ENCODE peak calls at places on chromosome 20, in eight cellular contexts. X is adrenal gland, I is spleen, Y is endothelial cell of umbilical vein, J is GM12892, H is lower leg skin, C is right lobe of liver, F is testis. U is an unnamed sample.

GRCh38 chr20:36802326-36803223 is 29.0 kb upstream of the DSN1 start:
- DNase-seq in X (no peak), I (no peak), Y (no peak), J (no peak), H (no peak), C (no peak), F (no peak), U (no peak)

GRCh38 chr20:50029083-50029696 is 46.4 kb downstream of the SNAI1 start:
- DNase-seq in X (no peak), I (no peak), Y (no peak), J (no peak), H (no peak), C (no peak), F (no peak), U (no peak)

GRCh38 chr20:11344939-11345338 is 572.8 kb upstream of the BTBD3 start:
- DNase-seq in X (no peak), I (no peak), Y (no peak), J (no peak), H (no peak), C (no peak), F (no peak), U (no peak)

GRCh38 chr20:792248-792647 is 23.9 kb upstream of the SLC52A3 start:
- DNase-seq in X (no peak), I (no peak), Y (no peak), J (no peak), H (peak), C (no peak), F (no peak), U (no peak)

GRCh38 chr20:51713213-51713598 is 55.0 kb downstream of the ATP9A start:
- DNase-seq in X (no peak), I (no peak), Y (no peak), J (no peak), H (no peak), C (no peak), F (no peak), U (no peak)

GRCh38 chr20:19129976-19130612 is 82.3 kb upstream of the SLC24A3 start:
- DNase-seq in X (no peak), I (no peak), Y (no peak), J (no peak), H (no peak), C (no peak), F (no peak), U (no peak)

GRCh38 chr20:57403216-57403615 is 12.0 kb downstream of the RBM38 start:
- DNase-seq in X (no peak), I (peak), Y (no peak), J (no peak), H (no peak), C (no peak), F (no peak), U (no peak)

GRCh38 chr20:14245368-14245970 is 91.9 kb downstream of the FLRT3 start:
- DNase-seq in X (no peak), I (no peak), Y (no peak), J (no peak), H (no peak), C (no peak), F (no peak), U (no peak)

GRCh38 chr20:62768815-62769287 is 27.4 kb upstream of the MRGBP start:
- DNase-seq in X (peak), I (peak), Y (peak), J (no peak), H (no peak), C (peak), F (peak), U (no peak)

GRCh38 chr20:61974357-61974665 is 91.4 kb downstream of the TAF4 start:
- DNase-seq in X (no peak), I (no peak), Y (no peak), J (no peak), H (no peak), C (no peak), F (no peak), U (no peak)

GRCh38 chr20:52105045-52105572 is 86.5 kb downstream of the ZFP64 start:
- DNase-seq in X (peak), I (no peak), Y (peak), J (peak), H (no peak), C (peak), F (peak), U (no peak)

GRCh38 chr20:31842471-31843157 is 2.8 kb downstream of the FOXS1 start:
- DNase-seq in X (peak), I (no peak), Y (peak), J (no peak), H (no peak), C (no peak), F (peak), U (no peak)

GRCh38 chr20:24837721-24838456 is 111.2 kb upstream of the CST7 start:
- DNase-seq in X (no peak), I (no peak), Y (no peak), J (no peak), H (no peak), C (no peak), F (no peak), U (no peak)

GRCh38 chr20:62704341-62704948 is 4.2 kb upstream of the NTSR1 start:
- DNase-seq in X (peak), I (peak), Y (peak), J (no peak), H (peak), C (peak), F (peak), U (no peak)

GRCh38 chr20:362271-363254 is 15.7 kb downstream of the NRSN2 start:
- DNase-seq in X (peak), I (peak), Y (peak), J (no peak), H (peak), C (peak), F (peak), U (peak)

GRCh38 chr20:12808006-12808567 is 200.7 kb upstream of the SPTLC3 start:
- DNase-seq in X (no peak), I (no peak), Y (no peak), J (no peak), H (no peak), C (no peak), F (no peak), U (no peak)

GRCh38 chr20:13857304-13857703 is 72.5 kb downstream of the NDUFAF5 start:
- DNase-seq in X (peak), I (no peak), Y (no peak), J (no peak), H (no peak), C (peak), F (no peak), U (no peak)

GRCh38 chr20:59749293-59749680 is 144.9 kb downstream of the PHACTR3 start:
- DNase-seq in X (no peak), I (peak), Y (no peak), J (no peak), H (no peak), C (no peak), F (no peak), U (no peak)

GRCh38 chr20:62900052-62900691 is 26.1 kb downstream of the DIDO1 start:
- DNase-seq in X (peak), I (peak), Y (peak), J (peak), H (peak), C (peak), F (peak), U (peak)

GRCh38 chr20:50381771-50382593 is 128.2 kb upstream of the PTPN1 start:
- DNase-seq in X (no peak), I (no peak), Y (peak), J (no peak), H (no peak), C (peak), F (peak), U (no peak)

DNA sequence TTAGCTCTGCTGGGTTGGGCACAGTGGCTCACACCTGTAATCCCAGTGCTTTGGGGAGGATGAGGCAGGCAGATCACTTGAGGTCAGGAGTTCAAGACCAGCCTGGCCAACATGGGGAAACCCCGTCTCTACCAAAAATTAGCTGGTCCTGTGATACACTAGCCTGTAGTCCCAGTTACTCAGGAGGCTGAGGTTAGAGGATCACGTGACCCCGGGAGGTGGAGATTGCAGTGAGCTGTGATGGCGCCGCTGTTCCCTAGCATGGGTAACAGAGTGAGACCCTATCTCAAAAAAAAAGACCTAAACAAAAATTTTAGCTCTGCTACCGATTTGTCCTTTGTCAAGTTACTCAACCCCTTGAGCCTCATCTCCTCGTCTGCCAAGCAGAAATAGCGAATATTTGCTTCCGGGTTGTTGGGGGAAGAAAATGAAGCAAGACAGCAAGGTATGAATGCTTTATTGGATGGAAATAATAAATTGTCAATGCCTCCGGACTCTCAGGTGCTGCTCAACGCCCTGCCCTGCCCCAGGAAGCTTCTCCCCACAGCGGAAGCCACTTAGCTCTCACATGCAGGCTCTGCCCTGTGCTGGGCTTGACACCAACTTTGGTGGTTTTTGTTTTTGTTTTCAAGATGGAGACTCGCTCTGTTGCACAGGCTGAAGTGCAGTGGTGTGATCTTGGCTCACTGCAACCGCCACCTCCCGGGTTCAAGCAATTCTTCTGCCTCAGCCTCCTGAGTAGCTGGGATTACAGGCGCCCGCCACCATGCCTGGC is 24.9 kb upstream of the ITCH start:
- DNase-seq in X (no peak), I (no peak), Y (no peak), J (no peak), H (no peak), C (no peak), F (no peak), U (no peak)
- TF ChIP-seq POLR2A in X (no peak), I (no peak), Y (no peak), J (no peak), H (no peak), C (no peak), F (no peak), U (no peak)

GRCh38 chr20:45518282-45518681 is 2.9 kb upstream of the SPINT3 start:
- DNase-seq in X (no peak), I (no peak), Y (no peak), J (no peak), H (no peak), C (no peak), F (no peak), U (no peak)
- TF ChIP-seq POLR2A in X (no peak), I (no peak), Y (no peak), J (no peak), H (no peak), C (no peak), F (no peak), U (no peak)

GRCh38 chr20:5133998-5134397 is 7.2 kb downstream of the CDS2 start:
- DNase-seq in X (no peak), I (no peak), Y (no peak), J (no peak), H (no peak), C (no peak), F (no peak), U (no peak)

GRCh38 chr20:5128886-5129285 is 2.1 kb downstream of the CDS2 start:
- DNase-seq in X (no peak), I (no peak), Y (no peak), J (no peak), H (no peak), C (no peak), F (no peak), U (no peak)

GRCh38 chr20:5127859-5128409 is 1.1 kb downstream of the CDS2 start:
- DNase-seq in X (no peak), I (no peak), Y (no peak), J (no peak), H (no peak), C (no peak), F (peak), U (no peak)

GRCh38 chr20:5135363-5136012 is 8.7 kb downstream of the CDS2 start:
- DNase-seq in X (peak), I (no peak), Y (no peak), J (no peak), H (no peak), C (no peak), F (no peak), U (no peak)

GRCh38 chr20:5131502-5131901 is 4.7 kb downstream of the CDS2 start:
- DNase-seq in X (no peak), I (no peak), Y (no peak), J (no peak), H (no peak), C (no peak), F (no peak), U (no peak)
- TF ChIP-seq POLR2A in X (no peak), I (no peak), Y (no peak), J (no peak), H (no peak), C (no peak), F (no peak), U (no peak)

GRCh38 chr20:4117341-4117740 is 102.0 kb upstream of the RNF24 start:
- DNase-seq in X (no peak), I (no peak), Y (no peak), J (no peak), H (no peak), C (no peak), F (no peak), U (no peak)
- TF ChIP-seq POLR2A in X (no peak), I (no peak), Y (no peak), J (no peak), H (no peak), C (no peak), F (no peak), U (no peak)

DNA sequence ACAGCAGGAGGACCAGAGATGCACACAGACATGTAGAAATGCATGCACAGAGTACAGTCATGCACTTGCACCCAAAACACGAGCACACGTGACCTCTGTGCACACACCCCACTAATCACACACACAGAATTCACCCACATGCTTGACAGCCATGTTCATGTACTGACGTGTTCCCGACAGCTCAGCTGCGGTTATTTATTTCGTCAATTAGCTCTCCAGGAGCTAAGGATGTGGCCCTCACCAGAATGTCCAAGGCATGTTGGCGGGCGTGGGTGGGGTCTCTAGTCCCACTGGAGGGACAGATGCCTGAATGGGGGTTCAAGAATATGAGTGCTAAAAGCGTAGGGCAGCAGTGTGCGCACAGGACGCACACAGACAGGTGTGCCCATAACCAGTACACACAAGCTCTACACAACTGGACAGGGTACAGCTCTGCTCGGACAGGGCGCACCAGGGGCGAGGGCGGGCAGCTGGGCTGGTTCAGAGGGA is 571 bp upstream of the PRPF6 start:
- DNase-seq in X (no peak), I (no peak), Y (no peak), J (no peak), H (no peak), C (no peak), F (no peak), U (no peak)
- TF ChIP-seq POLR2A in X (no peak), I (no peak), Y (no peak), J (no peak), H (no peak), C (no peak), F (no peak), U (no peak)

DNA sequence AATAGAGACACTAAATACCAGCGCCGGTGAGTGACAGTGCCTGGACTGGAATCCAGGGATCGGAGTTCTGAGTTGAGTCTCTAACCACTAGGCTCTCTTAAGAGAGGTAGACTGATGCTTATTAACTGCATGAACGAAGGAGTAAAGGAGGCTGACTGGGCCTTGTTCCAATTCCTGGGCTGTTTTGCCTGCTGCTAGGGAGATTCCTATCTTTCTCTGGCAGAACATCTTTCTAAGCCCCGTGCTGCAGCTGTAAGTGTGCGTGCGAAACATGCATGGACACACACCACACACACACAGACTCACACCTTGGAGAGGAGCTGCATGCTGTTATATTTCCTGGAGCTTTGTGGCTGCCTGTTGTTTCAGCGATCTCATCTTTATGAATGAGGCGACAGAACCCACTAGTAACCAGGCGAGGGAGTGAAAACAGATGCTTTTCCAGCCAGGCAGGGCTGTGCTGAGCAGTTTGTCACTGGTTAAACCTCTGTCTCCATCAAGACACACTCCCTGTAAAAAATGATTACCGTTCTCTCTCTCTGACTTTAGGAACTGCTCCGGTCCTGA is 157.3 kb upstream of the ZNF217 start:
- DNase-seq in X (no peak), I (no peak), Y (peak), J (no peak), H (no peak), C (no peak), F (no peak), U (peak)
- TF ChIP-seq POLR2A in X (no peak), I (no peak), Y (no peak), J (no peak), H (no peak), C (no peak), F (no peak), U (peak)

GRCh38 chr20:45937765-45938164 is 3.3 kb downstream of the PCIF1 start:
- DNase-seq in X (no peak), I (no peak), Y (no peak), J (no peak), H (no peak), C (no peak), F (no peak), U (no peak)

GRCh38 chr20:45934587-45935415 is at the start of gene PCIF1:
- DNase-seq in X (peak), I (peak), Y (peak), J (peak), H (peak), C (peak), F (peak), U (peak)

GRCh38 chr20:45935416-45936046 is 1.0 kb downstream of the PCIF1 start:
- DNase-seq in X (no peak), I (no peak), Y (no peak), J (no peak), H (no peak), C (no peak), F (no peak), U (no peak)

GRCh38 chr20:45934046-45934586 is 367 bp upstream of the PCIF1 start:
- DNase-seq in X (peak), I (peak), Y (no peak), J (peak), H (no peak), C (peak), F (peak), U (peak)

DNA sequence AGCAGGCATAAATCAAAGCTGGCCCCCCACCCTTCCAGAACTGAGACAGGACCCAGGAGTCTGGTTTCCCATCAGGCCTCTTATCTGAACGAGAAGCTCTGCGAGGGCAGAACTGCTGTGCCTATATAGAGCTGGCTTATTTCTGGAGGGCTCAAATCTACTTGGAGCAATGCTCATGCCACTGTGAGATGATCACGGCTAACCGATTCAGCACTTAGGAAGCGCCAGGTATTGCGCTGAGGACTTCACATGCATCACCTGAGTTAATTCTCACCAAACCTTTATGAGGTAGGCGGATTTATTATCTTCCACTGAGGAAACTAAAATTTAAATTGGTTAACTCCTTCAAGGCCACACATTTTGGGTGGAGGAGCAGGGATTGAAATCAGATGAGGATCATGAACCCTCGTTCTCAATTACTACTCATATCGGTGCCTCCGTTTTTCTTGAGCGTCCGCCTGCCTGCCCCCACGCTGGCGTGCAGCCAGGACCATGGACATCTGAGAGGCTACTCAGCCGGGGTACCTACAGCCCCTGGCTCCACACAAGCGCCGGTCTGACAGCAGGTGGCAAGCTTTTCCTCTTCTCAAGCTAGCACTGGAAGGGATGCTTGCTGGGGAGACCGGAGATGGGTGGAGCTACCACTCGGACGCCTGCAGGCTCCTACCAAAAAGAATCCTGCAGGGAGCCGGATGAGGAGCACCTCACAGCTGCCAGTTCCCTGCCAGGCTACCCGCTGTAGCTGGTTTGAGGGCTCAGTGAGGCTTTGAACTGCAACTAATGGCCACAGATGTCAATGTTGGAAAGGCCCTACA is 1.0 kb upstream of the PCIF1 start:
- DNase-seq in X (peak), I (peak), Y (peak), J (peak), H (peak), C (peak), F (peak), U (peak)
- TF ChIP-seq POLR2A in X (peak), I (peak), Y (no peak), J (no peak), H (no peak), C (peak), F (no peak), U (no peak)